ENCODE peak calls at places on chromosome 5, in eight cellular contexts. U is neural progenitor cell; Q is CD4-positive, alpha-beta memory T cell; K is amygdala; B is stimulated activated CD4-positive, alpha-beta T cell treated with anti-CD3 and anti-CD28 coated beads, Interleukin-2, amount 100 ng/mL, for 24 hours; Z is NB4; C is fibroblast of mammary gland; X is activated naive CD8-positive, alpha-beta T cell treated with anti-CD3 and anti-CD28 coated beads, Interleukin-2, amount 10 ng/mL, durations not matched to agents 7 days and 5 days. F is an unnamed sample.

GRCh38 chr5:133950821-133951612 is 17.4 kb downstream of the C5orf15 start:
- DNase-seq in Q (no peak), C (no peak), U (no peak), B (no peak), K (no peak), Z (no peak), X (no peak), F (peak)

GRCh38 chr5:164753434-164753833 is 1248.0 kb downstream of the MAT2B start:
- DNase-seq in B (no peak), Q (no peak), X (no peak), Z (no peak), K (no peak), C (no peak), U (no peak), F (no peak)

GRCh38 chr5:149490599-149491187 is 60.5 kb downstream of the CSNK1A1 start:
- DNase-seq in X (no peak), Z (no peak), K (no peak), C (no peak), Q (no peak), U (no peak), B (no peak), F (no peak)

GRCh38 chr5:172954751-172955159 is 4.5 kb upstream of the RPL26L1 start:
- DNase-seq in K (no peak), Z (peak), Q (no peak), B (no peak), U (no peak), X (no peak), C (no peak), F (no peak)

GRCh38 chr5:151078490-151079262 is 2.2 kb downstream of the TNIP1 start:
- DNase-seq in Q (peak), K (no peak), C (no peak), B (peak), X (peak), U (no peak), Z (peak), F (no peak)

GRCh38 chr5:161283296-161283695 is 263.2 kb downstream of the GABRB2 start:
- DNase-seq in X (no peak), Q (no peak), C (no peak), U (no peak), B (no peak), Z (no peak), K (no peak), F (no peak)

GRCh38 chr5:96716007-96716406 is 53.8 kb downstream of the CAST start:
- DNase-seq in U (no peak), Q (peak), Z (no peak), B (no peak), X (no peak), C (no peak), K (no peak), F (no peak)

GRCh38 chr5:32679218-32679617 is 31.9 kb upstream of the NPR3 start:
- DNase-seq in X (no peak), Q (no peak), U (no peak), B (no peak), K (no peak), C (peak), Z (peak), F (peak)

GRCh38 chr5:143986567-143987242 is 174.7 kb downstream of the HMHB1 start:
- DNase-seq in B (no peak), C (peak), Q (no peak), K (no peak), Z (no peak), X (no peak), U (no peak), F (peak)

GRCh38 chr5:173395257-173395932 is 67.2 kb upstream of the STC2 start:
- DNase-seq in B (no peak), Z (no peak), C (peak), Q (no peak), X (no peak), U (no peak), K (no peak), F (peak)

GRCh38 chr5:40191041-40191550 is 488.6 kb upstream of the PTGER4 start:
- DNase-seq in U (no peak), C (peak), Q (no peak), Z (no peak), B (no peak), X (no peak), K (no peak), F (no peak)